ENCODE peak calls at places on chromosomes 11 and 22, in four cellular contexts. N, C, Y and S are unnamed samples.

GRCh38 chr22:22403771-22404170 is 104.8 kb downstream of the ZNF280B start:
- DNase-seq in N (no peak), C (no peak), Y (no peak), S (no peak)

GRCh38 chr11:111598546-111598945 is 3.7 kb upstream of the SIK2 start:
- DNase-seq in N (no peak), C (no peak), Y (no peak), S (no peak)

GRCh38 chr11:33444835-33445594 is 187.8 kb downstream of the HIPK3 start:
- DNase-seq in N (no peak), C (no peak), Y (no peak), S (no peak)

GRCh38 chr22:24592846-24593809 is at the start of gene LRRC75B:
- DNase-seq in N (peak), C (peak), Y (peak), S (peak)

GRCh38 chr22:19641254-19641982 is 72.9 kb upstream of the SEPTIN5 start:
- DNase-seq in N (no peak), C (peak), Y (no peak), S (peak)

GRCh38 chr22:25930710-25931353 is 188.8 kb downstream of the MYO18B start:
- DNase-seq in N (no peak), C (no peak), Y (no peak), S (no peak)

GRCh38 chr11:114297806-114298700 is 1.9 kb downstream of the NNMT start:
- DNase-seq in N (no peak), C (no peak), Y (peak), S (no peak)

GRCh38 chr11:35781342-35782171 is 119.0 kb downstream of the TRIM44 start:
- DNase-seq in N (no peak), C (no peak), Y (peak), S (no peak)

GRCh38 chr22:38878001-38878400 is 6.0 kb upstream of the CBX6 start:
- DNase-seq in N (no peak), C (no peak), Y (no peak), S (no peak)

GRCh38 chr11:107590460-107591097 is 368 bp upstream of the ELMOD1 start:
- DNase-seq in N (no peak), C (no peak), Y (no peak), S (no peak)

GRCh38 chr11:114562166-114562916 is 2.7 kb upstream of the NXPE1 start:
- DNase-seq in N (no peak), C (no peak), Y (peak), S (peak)

GRCh38 chr11:64146036-64146943 is 19.6 kb downstream of the MACROD1 start:
- DNase-seq in N (no peak), C (no peak), Y (no peak), S (peak)

GRCh38 chr11:40732107-40732506 is 727.3 kb downstream of the LRRC4C start:
- DNase-seq in N (no peak), C (no peak), Y (no peak), S (no peak)

GRCh38 chr22:43128928-43129424 is 14.2 kb downstream of the MCAT start:
- DNase-seq in N (no peak), C (no peak), Y (no peak), S (peak)

GRCh38 chr11:12137938-12138731 is 27.7 kb downstream of the MICAL2 start:
- DNase-seq in N (peak), C (peak), Y (peak), S (no peak)

GRCh38 chr11:18771266-18772035 is 20.1 kb downstream of the PTPN5 start:
- DNase-seq in N (no peak), C (no peak), Y (no peak), S (no peak)

GRCh38 chr22:22669093-22669492 is 24.7 kb downstream of the GGTLC2 start:
- DNase-seq in N (no peak), C (no peak), Y (no peak), S (no peak)

GRCh38 chr22:49623176-49623575 is 204.5 kb downstream of the BRD1 start:
- DNase-seq in N (no peak), C (no peak), Y (no peak), S (no peak)

GRCh38 chr22:28012811-28013460 is 93.9 kb upstream of the PITPNB start:
- DNase-seq in N (no peak), C (no peak), Y (no peak), S (no peak)

GRCh38 chr11:76131585-76131984 is 74.7 kb downstream of the WNT11 start:
- DNase-seq in N (no peak), C (no peak), Y (no peak), S (no peak)

GRCh38 chr11:135074397-135074998 is 662.5 kb upstream of the B3GAT1 start:
- DNase-seq in N (no peak), C (no peak), Y (no peak), S (peak)

GRCh38 chr11:76380161-76380976 is 563 bp downstream of the THAP12 start:
- DNase-seq in N (no peak), C (peak), Y (no peak), S (peak)

GRCh38 chr11:35398881-35399280 is 20.5 kb downstream of the SLC1A2 start:
- DNase-seq in N (no peak), C (no peak), Y (no peak), S (no peak)

GRCh38 chr11:71240865-71241691 is 11.3 kb downstream of the SHANK2 start:
- DNase-seq in N (peak), C (peak), Y (peak), S (peak)

GRCh38 chr22:50691521-50691920 is 18.9 kb downstream of the SHANK3 start:
- DNase-seq in N (peak), C (no peak), Y (peak), S (peak)

GRCh38 chr11:122337241-122338176 is 221.5 kb upstream of the BLID start:
- DNase-seq in N (no peak), C (no peak), Y (no peak), S (no peak)

GRCh38 chr11:128297111-128297651 is 290.2 kb downstream of the ETS1 start:
- DNase-seq in N (no peak), C (no peak), Y (peak), S (peak)

GRCh38 chr11:116065986-116066385 is 561.8 kb upstream of the CADM1 start:
- DNase-seq in N (no peak), C (no peak), Y (no peak), S (no peak)

GRCh38 chr22:35315855-35316745 is 16.4 kb downstream of the TOM1 start:
- DNase-seq in N (no peak), C (peak), Y (no peak), S (peak)

GRCh38 chr11:69641681-69642548 is 959 bp downstream of the CCND1 start:
- DNase-seq in N (no peak), C (peak), Y (no peak), S (no peak)

GRCh38 chr11:134762248-134763029 is 350.4 kb upstream of the B3GAT1 start:
- DNase-seq in N (no peak), C (peak), Y (peak), S (peak)

GRCh38 chr22:33274214-33274828 is 216.1 kb upstream of the SYN3 start:
- DNase-seq in N (no peak), C (no peak), Y (no peak), S (peak)

GRCh38 chr22:21587803-21588611 is 20.5 kb downstream of the UBE2L3 start:
- DNase-seq in N (no peak), C (no peak), Y (no peak), S (no peak)